ENCODE peak calls at places on chromosomes 5 and 9, in eight cellular contexts. P is B cell, L is left ventricle myocardium inferior, M is cardiac fibroblast, A is Panc1, R is cardiac muscle cell, H is epithelial cell of esophagus, B is Calu3. Q is an unnamed sample.

GRCh38 chr9:4084440-4084818 is 215.4 kb downstream of the GLIS3 start:
- DNase-seq in P (no peak), L (peak), M (peak), A (no peak), R (peak), H (no peak), B (no peak), Q (no peak)

GRCh38 chr5:150960791-150961396 is 56.1 kb upstream of the ZNF300 start:
- DNase-seq in P (no peak), L (no peak), M (peak), A (no peak), R (no peak), H (no peak), B (no peak), Q (no peak)

GRCh38 chr5:27947088-27947487 is 908.7 kb upstream of the CDH9 start:
- DNase-seq in P (no peak), L (no peak), M (no peak), A (no peak), R (peak), H (no peak), B (no peak), Q (no peak)

GRCh38 chr9:24502548-24502947 is 43.1 kb downstream of the IZUMO3 start:
- DNase-seq in P (no peak), L (no peak), M (no peak), A (no peak), R (no peak), H (no peak), B (no peak), Q (no peak)

GRCh38 chr9:8858250-8859161 is 1058.9 kb upstream of the DMAC1 start:
- DNase-seq in P (no peak), L (no peak), M (peak), A (no peak), R (peak), H (no peak), B (no peak), Q (peak)

GRCh38 chr5:143023447-143024096 is 253.4 kb downstream of the ARHGAP26 start:
- DNase-seq in P (no peak), L (peak), M (no peak), A (no peak), R (peak), H (no peak), B (no peak), Q (no peak)

GRCh38 chr5:19855453-19855852 is 132.5 kb downstream of the CDH18 start:
- DNase-seq in P (no peak), L (no peak), M (no peak), A (no peak), R (no peak), H (no peak), B (no peak), Q (no peak)

GRCh38 chr9:121612511-121612998 is 38.9 kb upstream of the DAB2IP start:
- DNase-seq in P (no peak), L (no peak), M (no peak), A (no peak), R (no peak), H (peak), B (no peak), Q (no peak)

GRCh38 chr5:80960531-80961375 is 590 bp downstream of the RASGRF2 start:
- DNase-seq in P (peak), L (peak), M (peak), A (no peak), R (peak), H (peak), B (peak), Q (peak)

DNA sequence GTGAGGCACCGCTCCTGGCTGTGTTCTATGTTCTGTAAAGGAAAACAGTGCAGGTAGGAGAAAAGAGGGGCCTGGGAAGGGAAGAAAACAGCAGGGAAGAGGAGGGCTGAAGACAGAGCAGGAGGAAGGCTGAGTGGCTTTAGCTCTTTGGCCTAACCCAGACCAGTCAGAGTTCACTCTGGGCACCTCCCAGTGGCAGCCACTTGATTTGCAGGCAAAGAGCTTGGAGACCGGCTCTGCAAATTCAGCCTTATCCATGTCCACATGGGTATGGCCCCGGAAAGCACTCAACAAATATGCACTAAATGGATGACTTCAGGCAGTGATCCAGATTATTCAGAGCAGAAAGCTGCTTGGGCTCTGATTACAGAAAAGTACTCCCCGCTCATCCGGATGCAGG is 4.4 kb upstream of the RNU6ATAC start:
- DNase-seq in P (no peak), L (no peak), M (no peak), A (no peak), R (no peak), H (no peak), B (no peak), Q (no peak)
- TF ChIP-seq CTCF in P (peak), L (no peak), M (no peak), A (peak), R (no peak), H (no peak), B (no peak), Q (no peak)

GRCh38 chr5:73298251-73299016 is 125.4 kb downstream of the TMEM174 start:
- DNase-seq in P (no peak), L (no peak), M (peak), A (no peak), R (no peak), H (no peak), B (no peak), Q (peak)
- TF ChIP-seq CTCF in P (no peak), L (no peak), M (no peak), A (no peak), R (no peak), H (no peak), B (no peak), Q (no peak)

GRCh38 chr5:176647030-176647869 is at the start of gene TSPAN17:
- DNase-seq in P (peak), L (peak), M (peak), A (peak), R (peak), H (peak), B (peak), Q (peak)
- TF ChIP-seq CTCF in P (no peak), L (peak), M (no peak), A (no peak), R (peak), H (no peak), B (no peak), Q (peak)

DNA sequence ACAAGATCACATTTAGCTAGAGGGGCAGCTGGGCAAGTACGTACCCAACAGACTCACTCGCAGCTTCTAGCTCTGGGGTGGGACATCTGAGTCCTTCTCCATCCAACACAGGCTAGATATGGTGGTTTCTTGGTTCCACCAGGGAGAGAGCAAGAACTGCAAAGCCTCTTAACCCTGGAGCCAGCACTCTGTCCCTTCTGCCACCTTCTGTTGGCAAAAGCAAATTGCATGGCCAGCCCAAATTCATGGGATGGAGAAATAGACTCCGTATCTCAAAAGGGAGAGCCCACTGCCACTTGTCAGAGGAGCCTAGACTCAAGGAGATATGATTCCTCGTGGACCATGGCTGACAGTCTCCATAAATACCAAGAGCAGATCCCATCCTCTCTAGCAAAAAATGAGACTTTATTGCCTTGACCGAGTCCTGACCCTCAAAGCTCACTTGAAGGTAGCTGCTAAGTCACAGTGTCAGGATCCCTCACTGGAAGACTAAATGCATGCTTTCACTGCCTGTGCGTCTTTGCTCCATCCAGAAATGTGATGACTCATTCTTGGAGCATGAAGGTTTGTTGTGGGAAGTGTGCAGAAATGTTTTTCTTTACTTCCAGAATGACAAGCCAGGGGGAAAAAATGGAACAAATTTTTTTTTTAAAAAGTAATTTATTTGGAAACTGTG is 28.8 kb upstream of the ROR2 start:
- DNase-seq in P (no peak), L (no peak), M (peak), A (no peak), R (peak), H (peak), B (peak), Q (no peak)
- TF ChIP-seq CTCF in P (no peak), L (peak), M (peak), A (peak), R (peak), H (peak), B (no peak), Q (peak)

GRCh38 chr5:17204133-17204489 is 13.3 kb upstream of the BASP1 start:
- DNase-seq in P (no peak), L (no peak), M (no peak), A (no peak), R (no peak), H (no peak), B (no peak), Q (no peak)

GRCh38 chr5:17206021-17206420 is 11.4 kb upstream of the BASP1 start:
- DNase-seq in P (no peak), L (no peak), M (no peak), A (no peak), R (no peak), H (no peak), B (no peak), Q (no peak)

DNA sequence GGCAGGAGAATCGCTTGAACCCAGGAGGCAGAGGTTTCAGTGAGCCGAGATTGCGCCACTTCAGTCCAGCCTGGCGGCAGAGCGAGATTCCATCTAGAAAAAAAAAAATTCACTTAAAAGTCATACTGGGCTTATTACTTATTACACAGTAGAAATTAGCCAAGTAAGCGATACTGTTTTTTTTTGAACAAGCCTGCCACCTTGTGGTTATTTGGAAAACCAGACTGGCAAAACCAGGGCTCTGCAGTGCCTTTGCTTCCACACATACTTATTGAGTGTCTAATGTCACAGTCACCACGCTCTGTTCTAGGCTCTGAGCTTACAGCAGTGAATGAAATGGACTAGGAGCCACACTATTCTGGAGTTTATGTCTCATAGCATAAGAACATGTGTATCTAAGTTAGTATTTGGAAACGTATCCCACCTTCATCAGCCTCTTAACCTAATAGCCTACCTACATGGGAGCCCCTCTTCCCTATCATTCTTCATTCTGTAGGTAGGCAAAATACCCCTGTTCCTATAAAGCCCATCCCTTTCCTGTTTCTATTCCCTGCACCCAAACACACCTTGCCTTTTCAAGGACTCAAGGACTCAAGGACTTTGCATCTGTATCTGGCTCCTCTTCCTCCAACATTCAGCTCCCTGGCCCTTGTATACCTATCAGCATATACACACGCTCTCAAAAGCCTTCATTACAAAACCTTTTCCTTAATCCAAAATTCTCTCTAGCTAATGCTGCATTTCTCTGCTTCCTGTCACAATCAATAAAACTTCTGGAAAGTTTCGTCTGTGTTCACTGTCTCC is 13.9 kb upstream of the BASP1 start:
- DNase-seq in P (peak), L (no peak), M (peak), A (no peak), R (peak), H (peak), B (peak), Q (no peak)
- TF ChIP-seq CTCF in P (peak), L (peak), M (peak), A (peak), R (peak), H (peak), B (peak), Q (peak)

DNA sequence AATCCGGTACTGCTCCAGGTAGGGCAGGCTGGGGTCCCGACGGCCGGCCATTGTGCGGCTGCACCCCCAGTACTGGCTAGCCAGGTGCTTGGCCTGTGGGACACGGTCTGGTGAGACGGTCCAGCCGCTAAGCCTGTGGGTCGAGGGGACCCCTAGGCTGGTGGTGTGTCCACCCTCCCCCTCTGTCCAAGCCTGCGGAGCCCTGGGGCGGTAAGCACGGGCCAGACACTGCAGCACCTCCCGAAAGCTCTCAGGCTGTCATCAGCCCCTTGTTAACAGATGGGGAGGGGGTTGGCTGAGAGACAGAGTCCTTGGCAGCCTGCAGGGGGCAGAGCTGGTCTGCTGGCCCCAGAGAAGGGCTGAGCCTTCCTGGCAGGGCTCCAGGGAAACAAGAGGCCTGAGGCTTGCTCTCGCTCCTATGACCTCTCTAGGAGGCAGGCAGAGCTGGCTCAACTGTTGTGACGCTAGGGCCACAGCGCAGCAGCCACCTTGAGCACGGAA is 11.8 kb upstream of the MRNIP start:
- DNase-seq in P (peak), L (peak), M (peak), A (no peak), R (peak), H (peak), B (peak), Q (peak)
- TF ChIP-seq CTCF in P (no peak), L (peak), M (peak), A (no peak), R (no peak), H (peak), B (no peak), Q (peak)

DNA sequence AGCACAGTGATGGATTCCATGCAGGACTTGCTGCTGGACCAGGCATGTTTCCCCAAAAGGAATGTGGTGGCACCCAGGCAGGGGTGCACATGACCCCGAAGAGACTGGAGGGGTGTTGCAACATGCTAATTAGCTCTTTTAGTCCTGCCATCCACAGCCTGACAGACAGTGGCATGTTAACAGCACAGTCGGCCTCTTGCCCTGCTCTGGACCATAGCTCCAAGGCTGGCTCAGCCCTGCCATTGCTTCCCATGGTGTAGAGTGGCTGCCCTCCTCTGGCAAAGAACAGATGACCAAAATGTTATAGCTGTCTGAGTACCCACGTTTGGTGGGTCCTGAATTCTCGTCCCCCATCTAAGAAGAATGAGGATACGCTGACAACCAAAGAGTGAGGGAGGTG is 736.4 kb upstream of the PTPRD start:
- DNase-seq in P (no peak), L (no peak), M (no peak), A (no peak), R (no peak), H (no peak), B (no peak), Q (no peak)
- TF ChIP-seq CTCF in P (no peak), L (no peak), M (no peak), A (no peak), R (no peak), H (no peak), B (no peak), Q (no peak)

Q was measured in kidney.